ENCODE peak calls at places on chromosomes 3 and 15, in six cellular contexts. E is IMR-90; Z is endodermal cell; G is SJSA1; P is CD4-positive, alpha-beta memory T cell; T is NT2/D1. I is an unnamed sample.

GRCh38 chr15:72890043-72890442 is 106.5 kb upstream of the ADPGK start:
- DNase-seq in E (no peak), Z (no peak), G (no peak), P (no peak), T (no peak), I (no peak)

GRCh38 chr15:64443747-64444621 is 16.4 kb upstream of the ZNF609 start:
- DNase-seq in E (peak; percentile 92), Z (no peak), G (peak; percentile 46), P (no peak), T (no peak), I (peak; percentile 87)

GRCh38 chr3:158725348-158725966 is 6.8 kb downstream of the RARRES1 start:
- DNase-seq in E (peak; percentile 100), Z (peak; percentile 27), G (peak; percentile 84), P (no peak), T (no peak), I (peak; percentile 99)

GRCh38 chr3:44554626-44555592 is at the start of gene ZKSCAN7:
- DNase-seq in E (peak; percentile 40), Z (peak; percentile 90), G (peak; percentile 62), P (peak; percentile 37), T (peak; percentile 27), I (peak; percentile 42)

GRCh38 chr3:158434412-158435038 is 136.5 kb upstream of the MLF1 start:
- DNase-seq in E (peak; percentile 60), Z (peak; percentile 83), G (peak; percentile 44), P (peak; percentile 15), T (peak; percentile 51), I (peak; percentile 67)

GRCh38 chr3:4826237-4827100 is 152.8 kb upstream of the BHLHE40 start:
- DNase-seq in E (no peak), Z (no peak), G (no peak), P (no peak), T (no peak), I (peak; percentile 17)

GRCh38 chr15:52040167-52040900 is 21.3 kb downstream of the MAPK6 start:
- DNase-seq in E (peak; percentile 54), Z (no peak), G (no peak), P (no peak), T (no peak), I (peak; percentile 54)

GRCh38 chr3:105085506-105085905 is 281.2 kb upstream of the ALCAM start:
- DNase-seq in E (no peak), Z (no peak), G (no peak), P (no peak), T (no peak), I (no peak)

GRCh38 chr3:98817546-98817945 is 54.4 kb downstream of the ST3GAL6 start:
- DNase-seq in E (peak; percentile 59), Z (no peak), G (no peak), P (peak; percentile 41), T (peak; percentile 23), I (peak; percentile 66)

GRCh38 chr3:134885877-134886621 is 91.0 kb downstream of the EPHB1 start:
- DNase-seq in E (no peak), Z (peak; percentile 72), G (no peak), P (no peak), T (no peak), I (no peak)

GRCh38 chr3:113252553-113252952 is 41.2 kb downstream of the BOC start:
- DNase-seq in E (no peak), Z (no peak), G (no peak), P (no peak), T (no peak), I (no peak)

GRCh38 chr15:96851613-96852012 is 521.1 kb downstream of the NR2F2 start:
- DNase-seq in E (peak; percentile 12), Z (no peak), G (no peak), P (no peak), T (no peak), I (peak; percentile 42)

GRCh38 chr3:193982258-193982659 is 153.7 kb upstream of the HES1 start:
- DNase-seq in E (no peak), Z (no peak), G (no peak), P (no peak), T (no peak), I (peak; percentile 60)

GRCh38 chr15:66027268-66027806 is 158.0 kb downstream of the RAB11A start:
- DNase-seq in E (no peak), Z (no peak), G (no peak), P (no peak), T (no peak), I (no peak)

GRCh38 chr15:99635794-99636193 is 70.0 kb downstream of the MEF2A start:
- DNase-seq in E (no peak), Z (no peak), G (no peak), P (no peak), T (no peak), I (no peak)

GRCh38 chr3:65833761-65834505 is 204.8 kb downstream of the MAGI1 start:
- DNase-seq in E (peak; percentile 80), Z (no peak), G (no peak), P (no peak), T (no peak), I (peak; percentile 57)

GRCh38 chr3:65914740-65915366 is 123.9 kb downstream of the MAGI1 start:
- DNase-seq in E (no peak), Z (no peak), G (no peak), P (no peak), T (no peak), I (no peak)

GRCh38 chr15:39887832-39888231 is 32.2 kb downstream of the GPR176 start:
- DNase-seq in E (peak; percentile 50), Z (peak; percentile 69), G (peak; percentile 50), P (no peak), T (no peak), I (peak; percentile 73)

GRCh38 chr15:39887211-39887610 is 32.9 kb downstream of the GPR176 start:
- DNase-seq in E (no peak), Z (peak; percentile 83), G (no peak), P (no peak), T (no peak), I (no peak)

GRCh38 chr15:39885099-39885777 is 34.8 kb downstream of the GPR176 start:
- DNase-seq in E (no peak), Z (no peak), G (no peak), P (no peak), T (no peak), I (no peak)

GRCh38 chr15:39888243-39888642 is 31.8 kb downstream of the GPR176 start:
- DNase-seq in E (no peak), Z (peak; percentile 53), G (no peak), P (no peak), T (no peak), I (no peak)

GRCh38 chr15:39886418-39886817 is 33.6 kb downstream of the GPR176 start:
- DNase-seq in E (no peak), Z (no peak), G (no peak), P (no peak), T (no peak), I (no peak)
- H3K4me3 ChIP-seq in E (no peak overlapping the region), Z (no peak overlapping the region), G (no peak overlapping the region), P (no peak overlapping the region), T (no peak overlapping the region), I (no peak overlapping the region)

DNA sequence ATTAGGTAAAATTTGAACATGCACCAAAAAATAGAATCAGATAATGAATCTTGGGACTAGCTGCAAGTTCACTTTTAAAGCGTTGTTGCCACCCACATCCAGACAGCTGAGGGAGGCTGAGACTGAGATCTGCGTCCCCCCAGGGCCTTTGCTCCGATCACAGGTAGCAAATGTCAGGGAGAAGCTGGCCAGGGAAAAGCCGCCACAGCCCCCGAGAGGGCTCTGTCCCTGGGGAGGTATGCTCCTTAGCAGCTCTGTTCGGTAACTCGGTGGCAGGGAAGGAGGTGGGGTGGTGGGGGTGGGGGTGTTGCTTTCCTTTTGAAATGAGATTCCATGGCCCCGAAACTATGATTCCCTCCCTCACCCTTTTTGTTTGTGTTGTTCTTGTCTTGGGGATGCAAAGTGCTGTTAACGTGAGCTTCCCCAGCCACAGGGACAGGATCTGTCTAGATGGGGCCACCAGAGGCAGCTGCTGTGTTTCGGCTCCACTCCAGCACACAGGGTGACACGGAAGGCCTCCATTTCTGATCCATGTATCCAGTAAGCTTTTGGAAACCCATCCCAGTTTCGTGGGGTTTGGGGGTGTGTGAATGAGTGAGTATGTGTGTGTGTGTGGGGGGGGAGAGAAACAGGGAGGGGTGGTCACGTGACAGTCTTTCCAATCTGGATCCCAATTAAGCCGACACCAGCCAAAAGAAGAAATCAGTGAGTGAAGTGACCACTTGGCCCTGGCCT is 1.1 kb upstream of the MINAR1 start:
- DNase-seq in E (no peak), Z (peak; percentile 67), G (no peak), P (no peak), T (no peak), I (peak; percentile 9)
- H3K4me3 ChIP-seq in E (peak overlapping the region; percentile 65), Z (peak overlapping the region; percentile 79), G (no peak overlapping the region), P (no peak overlapping the region), T (peak overlapping the region; percentile 53), I (peak overlapping the region; percentile 49)

DNA sequence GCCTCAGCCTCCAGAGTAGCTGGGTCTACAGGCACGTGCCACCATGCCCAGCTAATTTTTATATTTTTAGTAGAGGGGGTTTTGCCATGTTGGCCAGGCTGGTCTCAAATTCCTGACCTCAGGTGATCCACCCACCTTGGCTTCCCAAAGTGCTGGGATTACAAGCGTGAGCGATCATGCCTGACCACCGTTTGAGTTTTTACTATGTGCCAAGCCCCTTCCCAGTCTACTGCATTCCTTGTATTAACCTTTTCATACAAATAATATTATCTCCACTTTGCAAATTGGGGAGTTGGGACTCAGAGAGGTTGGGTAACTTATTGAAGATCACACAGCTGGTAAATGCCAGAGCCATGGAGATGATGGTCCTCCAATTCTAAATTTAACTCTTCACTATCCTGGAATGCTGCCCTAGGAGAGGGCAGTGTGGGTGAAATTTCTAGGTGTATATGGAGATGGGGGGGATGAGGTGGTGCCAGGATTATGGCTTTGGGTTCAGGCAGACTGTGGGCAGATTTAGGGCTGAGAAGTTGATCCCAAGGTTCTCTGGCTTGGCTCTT is 1.0 kb upstream of the PXK start:
- DNase-seq in E (no peak), Z (no peak), G (no peak), P (no peak), T (no peak), I (no peak)
- H3K4me3 ChIP-seq in E (no peak overlapping the region), Z (no peak overlapping the region), G (no peak overlapping the region), P (no peak overlapping the region), T (no peak overlapping the region), I (no peak overlapping the region)

GRCh38 chr3:33541918-33542317 is 101.7 kb upstream of the UBP1 start:
- DNase-seq in E (peak; percentile 3), Z (no peak), G (no peak), P (no peak), T (no peak), I (no peak)

GRCh38 chr3:33544126-33544525 is 103.9 kb upstream of the UBP1 start:
- DNase-seq in E (peak; percentile 37), Z (no peak), G (no peak), P (no peak), T (no peak), I (no peak)

GRCh38 chr3:33537135-33537534 is 96.9 kb upstream of the UBP1 start:
- DNase-seq in E (no peak), Z (no peak), G (no peak), P (no peak), T (no peak), I (no peak)

GRCh38 chr3:33543600-33543999 is 103.4 kb upstream of the UBP1 start:
- DNase-seq in E (no peak), Z (no peak), G (no peak), P (no peak), T (no peak), I (no peak)

DNA sequence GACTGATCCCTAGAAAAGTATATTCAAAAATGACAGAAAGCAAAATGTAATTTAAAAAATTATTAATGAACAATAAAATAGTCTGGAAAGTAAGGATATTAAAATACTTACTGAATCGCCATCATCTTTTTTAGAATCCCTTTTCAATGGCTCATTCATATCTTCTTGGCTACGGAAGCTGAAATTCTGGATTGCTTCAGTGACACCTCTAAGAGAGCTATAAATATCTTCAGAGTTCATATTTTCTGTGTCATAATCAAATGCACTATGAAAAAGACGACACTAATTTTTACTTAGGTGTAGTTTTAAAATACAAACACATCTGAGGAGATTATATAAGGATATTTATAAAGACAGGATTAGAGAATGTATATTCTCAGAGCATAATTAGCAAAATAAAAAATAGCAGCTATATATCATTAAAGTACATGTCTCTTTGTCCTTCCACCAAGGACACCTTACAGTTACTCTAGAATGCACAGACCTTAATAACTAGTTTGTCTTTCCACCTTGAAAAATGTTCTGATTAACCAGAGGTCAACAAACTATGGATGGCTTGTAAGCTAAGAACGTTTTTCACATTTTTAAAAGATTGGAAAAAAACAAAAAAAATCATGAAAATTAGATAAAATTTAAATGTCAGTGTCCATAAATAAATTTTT is 98.6 kb upstream of the UBP1 start:
- DNase-seq in E (no peak), Z (no peak), G (no peak), P (no peak), T (no peak), I (no peak)
- H3K4me3 ChIP-seq in E (no peak overlapping the region), Z (no peak overlapping the region), G (no peak overlapping the region), P (no peak overlapping the region), T (no peak overlapping the region), I (no peak overlapping the region)

I was measured in fibroblast of villous mesenchyme.